ENCODE peak calls at places on chromosomes 4 and X, in eight cellular contexts. One of them, this sample, is unnamed.

GRCh38 chr4:145285928-145286327 is 105.5 kb upstream of the OTUD4 start:
- DNase-seq in BJ: no peak
- DNase-seq in GM20000: no peak
- DNase-seq in AG10803: peak
- DNase-seq in A549: no peak
- DNase-seq in K562: no peak
- DNase-seq in lung: no peak
- DNase-seq in AG04449: no peak
- DNase-seq in this sample: no peak

GRCh38 chr4:110742148-110742547 is 119.3 kb upstream of the PITX2 start:
- DNase-seq in AG04449: no peak
- DNase-seq in lung: no peak
- DNase-seq in GM20000: no peak
- DNase-seq in K562: no peak
- DNase-seq in A549: no peak
- DNase-seq in BJ: no peak
- DNase-seq in AG10803: peak
- DNase-seq in this sample: no peak

GRCh38 chrX:153925739-153926593 is at the start of gene ARHGAP4:
- DNase-seq in AG10803: no peak
- DNase-seq in GM20000: peak
- DNase-seq in A549: no peak
- DNase-seq in lung: no peak
- DNase-seq in AG04449: no peak
- DNase-seq in K562: peak
- DNase-seq in BJ: no peak
- DNase-seq in this sample: peak

GRCh38 chr4:8324640-8325239 is 55.2 kb downstream of the HTRA3 start:
- DNase-seq in lung: no peak
- DNase-seq in A549: no peak
- DNase-seq in AG10803: no peak
- DNase-seq in K562: no peak
- DNase-seq in BJ: no peak
- DNase-seq in AG04449: no peak
- DNase-seq in GM20000: no peak
- DNase-seq in this sample: no peak

GRCh38 chr4:52052475-52052780 is 1.3 kb downstream of the SPATA18 start:
- DNase-seq in AG04449: no peak
- DNase-seq in AG10803: peak
- DNase-seq in GM20000: peak
- DNase-seq in K562: no peak
- DNase-seq in lung: no peak
- DNase-seq in BJ: no peak
- DNase-seq in A549: no peak
- DNase-seq in this sample: no peak

GRCh38 chr4:56627375-56627774 is 53.7 kb downstream of the HOPX start:
- DNase-seq in AG10803: no peak
- DNase-seq in A549: no peak
- DNase-seq in AG04449: no peak
- DNase-seq in BJ: no peak
- DNase-seq in K562: no peak
- DNase-seq in GM20000: no peak
- DNase-seq in lung: no peak
- DNase-seq in this sample: no peak

GRCh38 chrX:76279007-76279406 is 106.1 kb downstream of the PBDC1 start:
- DNase-seq in BJ: no peak
- DNase-seq in AG10803: peak
- DNase-seq in AG04449: peak
- DNase-seq in K562: peak
- DNase-seq in GM20000: peak
- DNase-seq in A549: peak
- DNase-seq in lung: peak
- DNase-seq in this sample: no peak

GRCh38 chrX:115892787-115893671 is 277.5 kb upstream of the AGTR2 start:
- DNase-seq in lung: peak
- DNase-seq in K562: peak
- DNase-seq in AG10803: no peak
- DNase-seq in GM20000: peak
- DNase-seq in A549: no peak
- DNase-seq in BJ: no peak
- DNase-seq in AG04449: no peak
- DNase-seq in this sample: no peak

GRCh38 chrX:15128838-15129237 is 141.0 kb downstream of the ASB9 start:
- DNase-seq in lung: no peak
- DNase-seq in BJ: no peak
- DNase-seq in A549: no peak
- DNase-seq in GM20000: no peak
- DNase-seq in K562: no peak
- DNase-seq in AG04449: no peak
- DNase-seq in AG10803: no peak
- DNase-seq in this sample: no peak

GRCh38 chr4:121448231-121448630 is 67.4 kb upstream of the QRFPR start:
- DNase-seq in A549: no peak
- DNase-seq in AG04449: no peak
- DNase-seq in K562: no peak
- DNase-seq in GM20000: no peak
- DNase-seq in AG10803: no peak
- DNase-seq in BJ: no peak
- DNase-seq in lung: no peak
- DNase-seq in this sample: no peak

GRCh38 chr4:141158219-141158618 is 24.9 kb upstream of the RNF150 start:
- DNase-seq in AG04449: no peak
- DNase-seq in AG10803: peak
- DNase-seq in lung: no peak
- DNase-seq in A549: peak
- DNase-seq in BJ: no peak
- DNase-seq in GM20000: peak
- DNase-seq in K562: peak
- DNase-seq in this sample: no peak

GRCh38 chrX:78619829-78620228 is 39.3 kb downstream of the RTL3 start:
- DNase-seq in BJ: no peak
- DNase-seq in K562: no peak
- DNase-seq in AG10803: peak
- DNase-seq in lung: no peak
- DNase-seq in A549: no peak
- DNase-seq in GM20000: no peak
- DNase-seq in AG04449: no peak
- DNase-seq in this sample: no peak

GRCh38 chr4:11470709-11471441 is 42.2 kb upstream of the HS3ST1 start:
- DNase-seq in AG04449: no peak
- DNase-seq in A549: no peak
- DNase-seq in K562: no peak
- DNase-seq in AG10803: no peak
- DNase-seq in GM20000: no peak
- DNase-seq in BJ: no peak
- DNase-seq in lung: no peak
- DNase-seq in this sample: no peak

GRCh38 chr4:117941611-117942010 is 92.7 kb upstream of the NDST3 start:
- DNase-seq in lung: no peak
- DNase-seq in BJ: no peak
- DNase-seq in AG04449: no peak
- DNase-seq in GM20000: no peak
- DNase-seq in K562: no peak
- DNase-seq in A549: no peak
- DNase-seq in AG10803: no peak
- DNase-seq in this sample: no peak

GRCh38 chr4:148273501-148273986 is 168.7 kb downstream of the NR3C2 start:
- DNase-seq in K562: no peak
- DNase-seq in GM20000: no peak
- DNase-seq in BJ: no peak
- DNase-seq in lung: no peak
- DNase-seq in AG04449: no peak
- DNase-seq in AG10803: no peak
- DNase-seq in A549: no peak
- DNase-seq in this sample: no peak

GRCh38 chr4:57077550-57078311 is 32.5 kb downstream of the IGFBP7 start:
- DNase-seq in A549: no peak
- DNase-seq in lung: no peak
- DNase-seq in GM20000: no peak
- DNase-seq in BJ: no peak
- DNase-seq in AG10803: peak
- DNase-seq in AG04449: no peak
- DNase-seq in K562: no peak
- DNase-seq in this sample: no peak

GRCh38 chr4:40307627-40308497 is 27.3 kb upstream of the CHRNA9 start:
- DNase-seq in A549: no peak
- DNase-seq in AG10803: no peak
- DNase-seq in lung: no peak
- DNase-seq in K562: peak
- DNase-seq in BJ: no peak
- DNase-seq in AG04449: no peak
- DNase-seq in GM20000: peak
- DNase-seq in this sample: peak

GRCh38 chrX:17022205-17022604 is 75.7 kb downstream of the REPS2 start:
- DNase-seq in K562: no peak
- DNase-seq in lung: no peak
- DNase-seq in AG04449: no peak
- DNase-seq in A549: no peak
- DNase-seq in BJ: no peak
- DNase-seq in AG10803: peak
- DNase-seq in GM20000: no peak
- DNase-seq in this sample: no peak

GRCh38 chr4:111556861-111557260 is 588.4 kb upstream of the FAM241A start:
- DNase-seq in BJ: no peak
- DNase-seq in lung: no peak
- DNase-seq in K562: no peak
- DNase-seq in AG10803: peak
- DNase-seq in AG04449: no peak
- DNase-seq in A549: no peak
- DNase-seq in GM20000: no peak
- DNase-seq in this sample: no peak

GRCh38 chr4:73869130-73870055 is at the start of gene CXCL1:
- DNase-seq in A549: peak
- DNase-seq in K562: peak
- DNase-seq in BJ: no peak
- DNase-seq in AG10803: no peak
- DNase-seq in lung: peak
- DNase-seq in GM20000: no peak
- DNase-seq in AG04449: no peak
- DNase-seq in this sample: no peak

GRCh38 chr4:128358231-128358902 is 70.8 kb upstream of the PGRMC2 start:
- DNase-seq in lung: no peak
- DNase-seq in AG04449: peak
- DNase-seq in GM20000: no peak
- DNase-seq in K562: no peak
- DNase-seq in AG10803: peak
- DNase-seq in A549: no peak
- DNase-seq in BJ: peak
- DNase-seq in this sample: no peak

GRCh38 chr4:127641524-127641923 is 8.8 kb downstream of the INTU start:
- DNase-seq in A549: no peak
- DNase-seq in K562: no peak
- DNase-seq in lung: no peak
- DNase-seq in AG10803: peak
- DNase-seq in AG04449: no peak
- DNase-seq in BJ: no peak
- DNase-seq in GM20000: no peak
- DNase-seq in this sample: no peak

GRCh38 chr4:152197211-152197610 is 338.7 kb downstream of the FBXW7 start:
- DNase-seq in BJ: no peak
- DNase-seq in AG04449: no peak
- DNase-seq in K562: no peak
- DNase-seq in GM20000: no peak
- DNase-seq in A549: no peak
- DNase-seq in lung: no peak
- DNase-seq in AG10803: no peak
- DNase-seq in this sample: no peak

GRCh38 chr4:105140684-105141490 is 5.8 kb upstream of the TET2 start:
- DNase-seq in A549: peak
- DNase-seq in GM20000: peak
- DNase-seq in AG04449: no peak
- DNase-seq in K562: no peak
- DNase-seq in lung: no peak
- DNase-seq in AG10803: peak
- DNase-seq in BJ: no peak
- DNase-seq in this sample: no peak
- TF ChIP-seq CTCF in A549: peak
- TF ChIP-seq CTCF in GM20000: peak
- TF ChIP-seq CTCF in AG04449: peak
- TF ChIP-seq CTCF in K562: peak
- TF ChIP-seq CTCF in lung: peak
- TF ChIP-seq CTCF in AG10803: peak
- TF ChIP-seq CTCF in BJ: peak
- TF ChIP-seq CTCF in this sample: peak

DNA sequence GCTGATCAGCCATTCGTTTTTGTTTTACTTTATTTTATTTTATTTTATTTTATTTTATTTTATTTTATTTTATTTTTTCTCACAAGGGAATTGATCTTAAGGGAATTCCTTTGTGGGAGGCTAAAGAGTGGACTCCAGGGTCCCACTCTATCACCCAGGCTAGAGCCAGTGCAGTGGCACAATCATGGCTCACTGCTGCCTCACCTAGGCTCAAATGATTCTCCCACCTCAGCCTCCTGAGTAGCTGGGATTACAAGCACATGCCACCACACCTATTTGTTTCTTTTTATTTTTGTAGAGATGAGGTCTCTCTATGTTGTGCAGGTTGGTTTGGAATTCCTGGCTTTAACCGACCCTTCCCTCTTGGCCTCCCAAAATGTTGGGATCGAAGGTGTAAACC is 17.5 kb upstream of the PABPC4L start:
- DNase-seq in AG10803: no peak
- DNase-seq in AG04449: no peak
- DNase-seq in A549: no peak
- DNase-seq in BJ: no peak
- DNase-seq in GM20000: no peak
- DNase-seq in K562: no peak
- DNase-seq in lung: no peak
- DNase-seq in this sample: no peak
- TF ChIP-seq CTCF in AG10803: no peak
- TF ChIP-seq CTCF in AG04449: no peak
- TF ChIP-seq CTCF in A549: no peak
- TF ChIP-seq CTCF in BJ: no peak
- TF ChIP-seq CTCF in GM20000: no peak
- TF ChIP-seq CTCF in K562: no peak
- TF ChIP-seq CTCF in lung: no peak
- TF ChIP-seq CTCF in this sample: no peak

GRCh38 chr4:173505924-173506779 is 23.9 kb downstream of the HAND2 start:
- DNase-seq in K562: peak
- DNase-seq in BJ: no peak
- DNase-seq in GM20000: peak
- DNase-seq in lung: no peak
- DNase-seq in AG04449: no peak
- DNase-seq in AG10803: peak
- DNase-seq in A549: peak
- DNase-seq in this sample: no peak
- TF ChIP-seq CTCF in K562: peak
- TF ChIP-seq CTCF in BJ: peak
- TF ChIP-seq CTCF in GM20000: peak
- TF ChIP-seq CTCF in lung: no peak
- TF ChIP-seq CTCF in AG04449: peak
- TF ChIP-seq CTCF in AG10803: peak
- TF ChIP-seq CTCF in A549: peak
- TF ChIP-seq CTCF in this sample: no peak

GRCh38 chr4:5753766-5754528 is 42.9 kb downstream of the EVC start:
- DNase-seq in AG04449: peak
- DNase-seq in lung: no peak
- DNase-seq in GM20000: no peak
- DNase-seq in K562: no peak
- DNase-seq in AG10803: peak
- DNase-seq in BJ: peak
- DNase-seq in A549: peak
- DNase-seq in this sample: no peak
- TF ChIP-seq CTCF in AG04449: no peak
- TF ChIP-seq CTCF in lung: no peak
- TF ChIP-seq CTCF in GM20000: no peak
- TF ChIP-seq CTCF in K562: no peak
- TF ChIP-seq CTCF in AG10803: no peak
- TF ChIP-seq CTCF in BJ: no peak
- TF ChIP-seq CTCF in A549: no peak
- TF ChIP-seq CTCF in this sample: no peak